ENCODE peak calls at places on chromosomes 13 and 19, in nine cellular contexts. One of them, this sample, is unnamed.

GRCh38 chr13:97275265-97275664 is 53.1 kb downstream of the MBNL2 start:
- DNase-seq in pancreas: no peak
- DNase-seq in cardiac fibroblast: peak; percentile 91
- DNase-seq in GM12865: no peak
- DNase-seq in neural progenitor cell: no peak
- DNase-seq in kidney epithelial cell: no peak
- DNase-seq in OCI-LY7: no peak
- DNase-seq in HCT116: no peak
- DNase-seq in cardiac muscle cell: no peak
- DNase-seq in this sample: peak; percentile 81

GRCh38 chr19:35704218-35704617 is at the start of gene ZBTB32:
- DNase-seq in pancreas: no peak
- DNase-seq in cardiac fibroblast: peak; percentile 75
- DNase-seq in GM12865: no peak
- DNase-seq in neural progenitor cell: peak; percentile 80
- DNase-seq in kidney epithelial cell: no peak
- DNase-seq in OCI-LY7: no peak
- DNase-seq in HCT116: no peak
- DNase-seq in cardiac muscle cell: peak; percentile 77
- DNase-seq in this sample: no peak

GRCh38 chr13:113350938-113351335 is 13.0 kb downstream of the GRTP1 start:
- DNase-seq in pancreas: no peak
- DNase-seq in cardiac fibroblast: no peak
- DNase-seq in GM12865: no peak
- DNase-seq in neural progenitor cell: no peak
- DNase-seq in kidney epithelial cell: no peak
- DNase-seq in OCI-LY7: no peak
- DNase-seq in HCT116: no peak
- DNase-seq in cardiac muscle cell: no peak
- DNase-seq in this sample: no peak

GRCh38 chr19:57096640-57097361 is 23.0 kb upstream of the USP29 start:
- DNase-seq in pancreas: no peak
- DNase-seq in cardiac fibroblast: no peak
- DNase-seq in GM12865: no peak
- DNase-seq in neural progenitor cell: no peak
- DNase-seq in kidney epithelial cell: no peak
- DNase-seq in OCI-LY7: no peak
- DNase-seq in HCT116: no peak
- DNase-seq in cardiac muscle cell: no peak
- DNase-seq in this sample: no peak

GRCh38 chr19:7447648-7448047 is 41.2 kb downstream of the PEX11G start:
- DNase-seq in pancreas: no peak
- DNase-seq in cardiac fibroblast: no peak
- DNase-seq in GM12865: no peak
- DNase-seq in neural progenitor cell: no peak
- DNase-seq in kidney epithelial cell: no peak
- DNase-seq in OCI-LY7: no peak
- DNase-seq in HCT116: no peak
- DNase-seq in cardiac muscle cell: no peak
- DNase-seq in this sample: no peak

GRCh38 chr19:51129716-51130115 is 5.0 kb downstream of the SIGLEC9 start:
- DNase-seq in pancreas: no peak
- DNase-seq in cardiac fibroblast: no peak
- DNase-seq in GM12865: no peak
- DNase-seq in neural progenitor cell: no peak
- DNase-seq in kidney epithelial cell: no peak
- DNase-seq in OCI-LY7: no peak
- DNase-seq in HCT116: no peak
- DNase-seq in cardiac muscle cell: no peak
- DNase-seq in this sample: no peak

GRCh38 chr19:48977061-48977460 is 12.0 kb downstream of the FTL start:
- DNase-seq in pancreas: no peak
- DNase-seq in cardiac fibroblast: no peak
- DNase-seq in GM12865: no peak
- DNase-seq in neural progenitor cell: no peak
- DNase-seq in kidney epithelial cell: no peak
- DNase-seq in OCI-LY7: no peak
- DNase-seq in HCT116: no peak
- DNase-seq in cardiac muscle cell: no peak
- DNase-seq in this sample: no peak

GRCh38 chr13:75704942-75705320 is 68.8 kb downstream of the LMO7 start:
- DNase-seq in pancreas: peak; percentile 61
- DNase-seq in cardiac fibroblast: peak; percentile 34
- DNase-seq in GM12865: no peak
- DNase-seq in neural progenitor cell: no peak
- DNase-seq in kidney epithelial cell: no peak
- DNase-seq in OCI-LY7: no peak
- DNase-seq in HCT116: peak; percentile 84
- DNase-seq in cardiac muscle cell: no peak
- DNase-seq in this sample: no peak

GRCh38 chr19:38319421-38320258 is at the start of gene KCNK6:
- DNase-seq in pancreas: peak; percentile 61
- DNase-seq in cardiac fibroblast: no peak
- DNase-seq in GM12865: peak; percentile 26
- DNase-seq in neural progenitor cell: peak; percentile 78
- DNase-seq in kidney epithelial cell: no peak
- DNase-seq in OCI-LY7: peak; percentile 44
- DNase-seq in HCT116: no peak
- DNase-seq in cardiac muscle cell: peak; percentile 63
- DNase-seq in this sample: no peak

GRCh38 chr13:20526664-20527063 is 1.0 kb upstream of the CRYL1 start:
- DNase-seq in pancreas: no peak
- DNase-seq in cardiac fibroblast: peak; percentile 52
- DNase-seq in GM12865: no peak
- DNase-seq in neural progenitor cell: no peak
- DNase-seq in kidney epithelial cell: no peak
- DNase-seq in OCI-LY7: no peak
- DNase-seq in HCT116: no peak
- DNase-seq in cardiac muscle cell: no peak
- DNase-seq in this sample: no peak

GRCh38 chr13:31670831-31671617 is 68.3 kb upstream of the RXFP2 start:
- DNase-seq in pancreas: no peak
- DNase-seq in cardiac fibroblast: peak; percentile 43
- DNase-seq in GM12865: no peak
- DNase-seq in neural progenitor cell: no peak
- DNase-seq in kidney epithelial cell: no peak
- DNase-seq in OCI-LY7: no peak
- DNase-seq in HCT116: no peak
- DNase-seq in cardiac muscle cell: no peak
- DNase-seq in this sample: no peak

GRCh38 chr13:24671367-24672117 is 8.7 kb upstream of the ATP12A start:
- DNase-seq in pancreas: peak; percentile 29
- DNase-seq in cardiac fibroblast: peak; percentile 84
- DNase-seq in GM12865: peak; percentile 47
- DNase-seq in neural progenitor cell: peak; percentile 69
- DNase-seq in kidney epithelial cell: peak; percentile 71
- DNase-seq in OCI-LY7: peak; percentile 59
- DNase-seq in HCT116: peak; percentile 67
- DNase-seq in cardiac muscle cell: peak; percentile 70
- DNase-seq in this sample: peak; percentile 51

GRCh38 chr13:44331446-44331845 is 42.2 kb upstream of the SERP2 start:
- DNase-seq in pancreas: no peak
- DNase-seq in cardiac fibroblast: peak; percentile 40
- DNase-seq in GM12865: no peak
- DNase-seq in neural progenitor cell: no peak
- DNase-seq in kidney epithelial cell: no peak
- DNase-seq in OCI-LY7: no peak
- DNase-seq in HCT116: no peak
- DNase-seq in cardiac muscle cell: no peak
- DNase-seq in this sample: no peak

GRCh38 chr13:44334751-44335150 is 38.9 kb upstream of the SERP2 start:
- DNase-seq in pancreas: no peak
- DNase-seq in cardiac fibroblast: no peak
- DNase-seq in GM12865: no peak
- DNase-seq in neural progenitor cell: peak; percentile 8
- DNase-seq in kidney epithelial cell: no peak
- DNase-seq in OCI-LY7: no peak
- DNase-seq in HCT116: no peak
- DNase-seq in cardiac muscle cell: peak; percentile 52
- DNase-seq in this sample: no peak

GRCh38 chr13:44331912-44332840 is 41.4 kb upstream of the SERP2 start:
- DNase-seq in pancreas: peak; percentile 43
- DNase-seq in cardiac fibroblast: peak; percentile 72
- DNase-seq in GM12865: no peak
- DNase-seq in neural progenitor cell: peak; percentile 31
- DNase-seq in kidney epithelial cell: no peak
- DNase-seq in OCI-LY7: no peak
- DNase-seq in HCT116: no peak
- DNase-seq in cardiac muscle cell: peak; percentile 81
- DNase-seq in this sample: peak; percentile 98

GRCh38 chr13:44335463-44335862 is 38.2 kb upstream of the SERP2 start:
- DNase-seq in pancreas: no peak
- DNase-seq in cardiac fibroblast: no peak
- DNase-seq in GM12865: no peak
- DNase-seq in neural progenitor cell: no peak
- DNase-seq in kidney epithelial cell: no peak
- DNase-seq in OCI-LY7: no peak
- DNase-seq in HCT116: no peak
- DNase-seq in cardiac muscle cell: no peak
- DNase-seq in this sample: no peak

DNA sequence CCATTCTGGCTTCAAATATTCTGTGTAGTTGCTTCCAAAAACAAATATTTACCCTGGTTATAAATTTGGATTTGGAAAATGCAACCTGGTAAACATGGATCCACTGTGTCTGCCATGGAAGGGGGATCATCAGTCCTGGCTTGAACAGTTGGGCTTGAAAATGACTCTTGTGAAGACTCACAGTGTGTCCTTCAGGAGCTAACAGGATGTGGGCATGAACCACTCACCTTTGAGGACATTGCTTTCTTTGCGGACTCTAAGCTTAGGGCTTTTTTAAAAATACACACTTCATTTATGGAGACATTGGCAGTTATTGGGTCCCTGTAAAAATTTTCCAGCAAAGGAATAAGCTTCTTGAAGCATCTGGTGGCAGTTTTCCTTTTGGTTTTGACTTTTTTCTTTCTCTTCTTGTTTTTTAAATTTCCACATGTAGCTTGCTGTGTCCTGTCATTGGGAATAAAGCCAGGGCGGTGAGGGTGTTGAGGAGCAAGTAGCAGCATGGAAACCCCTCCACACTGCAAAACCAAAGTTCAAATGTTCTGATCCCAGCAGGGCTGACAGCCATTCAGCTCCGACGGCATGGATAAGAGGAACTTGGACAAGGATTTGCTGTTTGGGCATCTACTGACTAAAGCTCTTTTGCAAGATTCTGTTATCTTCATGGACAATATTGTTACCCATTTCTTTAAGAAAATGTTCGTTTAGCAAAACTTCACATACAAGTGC is 39.5 kb upstream of the SERP2 start:
- DNase-seq in pancreas: no peak
- DNase-seq in cardiac fibroblast: no peak
- DNase-seq in GM12865: no peak
- DNase-seq in neural progenitor cell: no peak
- DNase-seq in kidney epithelial cell: no peak
- DNase-seq in OCI-LY7: no peak
- DNase-seq in HCT116: no peak
- DNase-seq in cardiac muscle cell: no peak
- DNase-seq in this sample: no peak
- H3K4me3 ChIP-seq in pancreas: no peak overlapping the region
- H3K4me3 ChIP-seq in cardiac fibroblast: no peak overlapping the region
- H3K4me3 ChIP-seq in GM12865: no peak overlapping the region
- H3K4me3 ChIP-seq in neural progenitor cell: no peak overlapping the region
- H3K4me3 ChIP-seq in kidney epithelial cell: no peak overlapping the region
- H3K4me3 ChIP-seq in OCI-LY7: no peak overlapping the region
- H3K4me3 ChIP-seq in HCT116: no peak overlapping the region
- H3K4me3 ChIP-seq in cardiac muscle cell: no peak overlapping the region
- H3K4me3 ChIP-seq in this sample: no peak overlapping the region

GRCh38 chr13:66214467-66214866 is 1015.7 kb downstream of the PCDH9 start:
- DNase-seq in pancreas: no peak
- DNase-seq in cardiac fibroblast: no peak
- DNase-seq in GM12865: no peak
- DNase-seq in neural progenitor cell: no peak
- DNase-seq in kidney epithelial cell: no peak
- DNase-seq in OCI-LY7: no peak
- DNase-seq in HCT116: no peak
- DNase-seq in cardiac muscle cell: no peak
- DNase-seq in this sample: no peak
- TF ChIP-seq CTCF in pancreas: no peak
- TF ChIP-seq CTCF in cardiac fibroblast: no peak
- TF ChIP-seq CTCF in GM12865: no peak
- TF ChIP-seq CTCF in neural progenitor cell: no peak
- TF ChIP-seq CTCF in kidney epithelial cell: no peak
- TF ChIP-seq CTCF in OCI-LY7: no peak
- TF ChIP-seq CTCF in HCT116: no peak
- TF ChIP-seq CTCF in cardiac muscle cell: no peak
- TF ChIP-seq CTCF in this sample: no peak

DNA sequence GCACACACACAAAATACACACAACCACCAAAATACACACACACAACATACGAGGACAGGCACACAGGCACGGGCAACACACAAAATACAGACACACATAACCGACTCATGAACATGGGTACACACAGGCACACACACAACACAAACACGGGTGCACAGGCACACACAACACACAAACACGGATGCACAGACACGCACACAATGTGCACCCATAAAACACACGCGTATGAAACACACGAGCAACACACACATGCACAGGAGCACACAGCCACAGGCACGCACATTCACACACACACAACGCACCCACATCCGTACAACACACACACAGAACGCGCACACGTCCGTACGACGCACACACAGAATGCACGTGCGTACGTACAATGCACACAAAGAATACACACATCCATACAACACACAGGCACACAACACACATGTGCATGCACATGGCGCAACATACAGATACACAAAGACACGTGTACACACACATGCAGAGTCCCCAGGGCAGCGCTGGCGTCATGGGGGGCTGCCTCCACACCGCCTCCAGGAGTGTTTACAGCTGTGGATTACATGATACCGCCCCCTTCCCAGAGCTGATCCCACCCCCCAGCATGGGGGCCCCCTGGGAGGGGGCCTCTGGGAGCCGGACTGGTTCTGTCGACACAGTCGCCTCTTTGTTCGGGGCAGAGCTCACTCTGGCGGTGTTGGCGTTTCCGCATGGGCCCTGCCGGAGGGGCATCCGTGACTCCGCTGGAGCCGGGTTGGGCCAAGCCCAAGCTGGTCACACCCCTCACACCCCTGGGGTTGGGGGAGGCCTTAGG is 2.9 kb downstream of the SBNO2 start:
- DNase-seq in pancreas: no peak
- DNase-seq in cardiac fibroblast: no peak
- DNase-seq in GM12865: no peak
- DNase-seq in neural progenitor cell: peak; percentile 40
- DNase-seq in kidney epithelial cell: no peak
- DNase-seq in OCI-LY7: no peak
- DNase-seq in HCT116: no peak
- DNase-seq in cardiac muscle cell: no peak
- DNase-seq in this sample: no peak
- H3K4me3 ChIP-seq in pancreas: no peak overlapping the region
- H3K4me3 ChIP-seq in cardiac fibroblast: peak overlapping the region; percentile 90
- H3K4me3 ChIP-seq in GM12865: no peak overlapping the region
- H3K4me3 ChIP-seq in neural progenitor cell: peak overlapping the region; percentile 79
- H3K4me3 ChIP-seq in kidney epithelial cell: peak overlapping the region; percentile 92
- H3K4me3 ChIP-seq in OCI-LY7: no peak overlapping the region
- H3K4me3 ChIP-seq in HCT116: no peak overlapping the region
- H3K4me3 ChIP-seq in cardiac muscle cell: no peak overlapping the region
- H3K4me3 ChIP-seq in this sample: peak overlapping the region; percentile 80

DNA sequence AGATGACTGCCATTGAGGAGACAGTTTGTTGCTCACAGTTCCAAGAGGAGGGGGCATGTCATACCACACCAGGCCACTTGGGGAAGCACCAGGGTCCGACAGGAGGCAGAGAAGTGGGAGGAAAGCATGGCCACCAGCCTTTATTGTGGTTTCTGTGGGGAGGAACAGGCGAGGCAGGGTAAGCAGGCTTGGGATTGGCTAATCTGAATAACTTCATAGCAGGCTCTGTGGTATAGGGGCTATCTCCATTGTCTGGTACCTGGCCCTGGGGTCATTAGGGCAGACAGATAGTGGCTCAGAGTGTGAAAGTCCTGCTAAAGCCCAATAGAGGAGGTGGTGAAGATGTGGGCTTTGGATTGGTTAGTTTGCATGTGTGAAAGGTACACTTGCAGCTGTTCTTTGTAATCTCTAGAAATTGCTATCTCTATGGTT is 35.5 kb downstream of the CBY2 start:
- DNase-seq in pancreas: no peak
- DNase-seq in cardiac fibroblast: no peak
- DNase-seq in GM12865: peak; percentile 44
- DNase-seq in neural progenitor cell: no peak
- DNase-seq in kidney epithelial cell: no peak
- DNase-seq in OCI-LY7: peak; percentile 15
- DNase-seq in HCT116: peak; percentile 16
- DNase-seq in cardiac muscle cell: no peak
- DNase-seq in this sample: no peak
- TF ChIP-seq CTCF in pancreas: no peak
- TF ChIP-seq CTCF in cardiac fibroblast: peak; percentile 16
- TF ChIP-seq CTCF in GM12865: peak; percentile 48
- TF ChIP-seq CTCF in neural progenitor cell: peak; percentile 36
- TF ChIP-seq CTCF in kidney epithelial cell: peak; percentile 38
- TF ChIP-seq CTCF in OCI-LY7: peak; percentile 65
- TF ChIP-seq CTCF in HCT116: peak; percentile 68
- TF ChIP-seq CTCF in cardiac muscle cell: no peak
- TF ChIP-seq CTCF in this sample: peak; percentile 19

This sample was measured in astrocyte of the cerebellum.